ENCODE peak calls at places on chromosomes 2 and 18, in eight cellular contexts. G is Kasumi-1, U is left cardiac atrium, P is IMR-90, O is AML-193, H is kidney glomerular epithelial cell, B is activated T-cell treated with anti-CD3 and anti-CD28 coated beads for 1 hour, C is GM04504. L is an unnamed sample.

GRCh38 chr2:236711440-236711839 is 141.8 kb downstream of the ACKR3 start:
- DNase-seq in G (no peak), U (peak; percentile 48), P (no peak), O (no peak), H (no peak), B (no peak), C (peak; percentile 24), L (no peak)

GRCh38 chr2:17892726-17893534 is 14.5 kb downstream of the KCNS3 start:
- DNase-seq in G (no peak), U (no peak), P (no peak), O (no peak), H (no peak), B (no peak), C (no peak), L (no peak)

GRCh38 chr2:170917219-170917851 is 11.7 kb upstream of the GORASP2 start:
- DNase-seq in G (no peak), U (no peak), P (no peak), O (no peak), H (no peak), B (no peak), C (no peak), L (no peak)

GRCh38 chr2:230738391-230738811 is 25.8 kb downstream of the CAB39 start:
- DNase-seq in G (no peak), U (no peak), P (peak; percentile 63), O (peak; percentile 59), H (peak; percentile 13), B (no peak), C (no peak), L (no peak)

GRCh38 chr2:62114564-62114963 is 81.4 kb upstream of the B3GNT2 start:
- DNase-seq in G (no peak), U (no peak), P (no peak), O (no peak), H (no peak), B (no peak), C (no peak), L (peak; percentile 18)

GRCh38 chr18:27114842-27115241 is 70.3 kb downstream of the CHST9 start:
- DNase-seq in G (no peak), U (no peak), P (no peak), O (no peak), H (no peak), B (no peak), C (no peak), L (no peak)

GRCh38 chr2:181682026-181682789 is 1.9 kb upstream of the NEUROD1 start:
- DNase-seq in G (no peak), U (no peak), P (no peak), O (no peak), H (no peak), B (no peak), C (no peak), L (no peak)

GRCh38 chr2:59034791-59035190 is 793.7 kb upstream of the FANCL start:
- DNase-seq in G (no peak), U (no peak), P (no peak), O (no peak), H (no peak), B (no peak), C (no peak), L (no peak)

GRCh38 chr2:9123069-9123468 is 83.5 kb upstream of the ASAP2 start:
- DNase-seq in G (no peak), U (no peak), P (no peak), O (no peak), H (no peak), B (no peak), C (no peak), L (no peak)

GRCh38 chr2:74039611-74040010 is 54.9 kb downstream of the TET3 start:
- DNase-seq in G (no peak), U (no peak), P (no peak), O (no peak), H (no peak), B (no peak), C (no peak), L (no peak)

GRCh38 chr18:35588995-35589394 is 7.5 kb downstream of the GALNT1 start:
- DNase-seq in G (no peak), U (no peak), P (no peak), O (no peak), H (no peak), B (peak; percentile 11), C (no peak), L (no peak)

GRCh38 chr2:173828189-173829157 is 136.7 kb downstream of the SP3 start:
- DNase-seq in G (no peak), U (no peak), P (peak; percentile 52), O (no peak), H (no peak), B (no peak), C (no peak), L (no peak)

GRCh38 chr2:215974700-215975429 is 38.5 kb downstream of the MREG start:
- DNase-seq in G (no peak), U (no peak), P (no peak), O (no peak), H (no peak), B (no peak), C (no peak), L (no peak)

GRCh38 chr18:24071779-24072178 is 57.2 kb downstream of the TTC39C start:
- DNase-seq in G (no peak), U (no peak), P (no peak), O (no peak), H (no peak), B (no peak), C (no peak), L (no peak)

GRCh38 chr18:73279499-73279898 is 411.7 kb upstream of the NETO1 start:
- DNase-seq in G (no peak), U (peak; percentile 33), P (no peak), O (no peak), H (no peak), B (no peak), C (no peak), L (no peak)

GRCh38 chr2:18209934-18210639 is 331.6 kb downstream of the KCNS3 start:
- DNase-seq in G (no peak), U (no peak), P (peak; percentile 78), O (no peak), H (peak; percentile 20), B (no peak), C (no peak), L (no peak)

GRCh38 chr2:48530033-48530804 is at the start of gene STON1:
- DNase-seq in G (peak; percentile 11), U (peak; percentile 60), P (peak; percentile 25), O (no peak), H (peak; percentile 24), B (peak; percentile 12), C (no peak), L (peak; percentile 74)

GRCh38 chr2:199662245-199662644 is 188.7 kb downstream of the FTCDNL1 start:
- DNase-seq in G (no peak), U (no peak), P (no peak), O (no peak), H (no peak), B (no peak), C (no peak), L (no peak)

GRCh38 chr2:241821460-241822263 is 12.7 kb downstream of the NEU4 start:
- DNase-seq in G (no peak), U (peak; percentile 25), P (no peak), O (no peak), H (no peak), B (no peak), C (no peak), L (peak; percentile 20)

GRCh38 chr2:180520206-180520605 is 460.2 kb upstream of the UBE2E3 start:
- DNase-seq in G (peak; percentile 43), U (no peak), P (peak; percentile 18), O (no peak), H (no peak), B (no peak), C (no peak), L (no peak)